ENCODE peak calls at places on chromosomes 7 and 10, in four cellular contexts. R is Kasumi-1, H is NCI-H1105 treated with DMSO at 0.1 percent for 48 hours, Y is mucosa of descending colon. L is an unnamed sample.
A peak's percentile ranks its signal among the peaks of the same experiment; 100 is the strongest.

GRCh38 chr7:137342340-137342739 is 1.2 kb downstream of the PTN start:
- DNase-seq in R (no peak), Y (no peak), H (no peak), L (no peak)

GRCh38 chr7:2138146-2138765 is 94.5 kb downstream of the MAD1L1 start:
- DNase-seq in R (peak; percentile 58), H (no peak), Y (peak; percentile 44), L (no peak)

GRCh38 chr7:112905950-112906349 is 115.8 kb upstream of the TMEM168 start:
- DNase-seq in H (no peak), Y (no peak), R (no peak), L (no peak)

GRCh38 chr10:30534465-30535144 is 94.9 kb downstream of the LYZL2 start:
- DNase-seq in Y (no peak), R (peak; percentile 86), H (peak; percentile 1), L (peak; percentile 46)

GRCh38 chr7:16933296-16934248 is 51.8 kb upstream of the AGR3 start:
- DNase-seq in H (no peak), Y (no peak), R (peak; percentile 87), L (no peak)

GRCh38 chr10:17836917-17837316 is 27.8 kb downstream of the MRC1 start:
- DNase-seq in H (no peak), Y (no peak), R (peak; percentile 12), L (no peak)

GRCh38 chr10:117441366-117441765 is 66.1 kb upstream of the PDZD8 start:
- DNase-seq in Y (no peak), H (no peak), R (no peak), L (no peak)

GRCh38 chr7:100563100-100563564 is 10.6 kb downstream of the SAP25 start:
- DNase-seq in H (no peak), R (no peak), Y (no peak), L (no peak)

GRCh38 chr7:50416509-50417299 is 33.4 kb downstream of the FIGNL1 start:
- DNase-seq in R (peak; percentile 85), H (no peak), Y (no peak), L (no peak)

GRCh38 chr7:134613623-134614347 is 32.9 kb upstream of the BPGM start:
- DNase-seq in H (no peak), Y (no peak), R (no peak), L (no peak)

GRCh38 chr10:95352684-95353083 is 61.9 kb upstream of the PDLIM1 start:
- DNase-seq in H (no peak), Y (no peak), R (no peak), L (no peak)

GRCh38 chr7:15921576-15921975 is 235.1 kb upstream of the MEOX2 start:
- DNase-seq in R (no peak), H (no peak), Y (no peak), L (no peak)

GRCh38 chr7:14552060-14552459 is 350.5 kb downstream of the DGKB start:
- DNase-seq in Y (no peak), H (no peak), R (no peak), L (no peak)

GRCh38 chr7:29871787-29872398 is 65.6 kb downstream of the WIPF3 start:
- DNase-seq in R (peak; percentile 30), H (no peak), Y (no peak), L (no peak)

GRCh38 chr10:71753091-71753959 is 20.0 kb downstream of the VSIR start:
- DNase-seq in H (no peak), Y (peak; percentile 66), R (peak; percentile 90), L (no peak)

GRCh38 chr10:79246209-79246581 is 101.1 kb upstream of the PPIF start:
- DNase-seq in H (no peak), Y (no peak), R (no peak), L (no peak)

GRCh38 chr7:86301301-86301700 is 342.4 kb upstream of the GRM3 start:
- DNase-seq in Y (no peak), R (no peak), H (no peak), L (no peak)

L was measured in WERI-Rb-1.